ENCODE peak calls at places on chromosomes 2 and 18, in ten cellular contexts. I, G, L, H, A, Z, K, E, R and B are unnamed samples.

GRCh38 chr2:3728104-3729054 is 25.0 kb downstream of the DCDC2C start:
- DNase-seq in A (no peak), L (peak), G (no peak), E (no peak), R (no peak), I (peak), H (no peak), Z (no peak), K (peak), B (no peak)

GRCh38 chr2:158509928-158510797 is 53.4 kb downstream of the PKP4 start:
- DNase-seq in G (peak), A (no peak), E (no peak), L (no peak), H (no peak), Z (no peak), I (no peak), K (no peak), R (no peak), B (no peak)

GRCh38 chr18:58321986-58322385 is 278.0 kb downstream of the NEDD4L start:
- DNase-seq in R (peak), G (peak), H (no peak), E (peak), K (peak), I (peak), A (peak), Z (no peak), L (no peak), B (peak)

GRCh38 chr2:20454036-20454981 is 7.4 kb downstream of the RHOB start:
- DNase-seq in H (no peak), R (no peak), G (no peak), A (peak), E (no peak), I (no peak), K (no peak), L (no peak), Z (no peak), B (no peak)

GRCh38 chr2:23536326-23536725 is 151.3 kb downstream of the KLHL29 start:
- DNase-seq in A (no peak), E (no peak), L (no peak), H (no peak), I (no peak), K (no peak), Z (no peak), G (no peak), R (no peak), B (no peak)

GRCh38 chr18:50607374-50607933 is 47.6 kb downstream of the MAPK4 start:
- DNase-seq in Z (no peak), R (no peak), E (no peak), I (no peak), A (no peak), L (no peak), K (no peak), G (no peak), H (no peak), B (no peak)

GRCh38 chr2:234955091-234955511 is 3.3 kb downstream of the SH3BP4 start:
- DNase-seq in H (no peak), A (peak), K (no peak), Z (no peak), E (no peak), I (no peak), R (no peak), G (no peak), L (no peak), B (no peak)

GRCh38 chr18:78583739-78584066 is 395.9 kb upstream of the SALL3 start:
- DNase-seq in E (no peak), R (no peak), H (no peak), A (no peak), Z (no peak), L (no peak), K (no peak), I (no peak), G (no peak), B (no peak)

GRCh38 chr2:67289921-67290371 is 107.2 kb upstream of the ETAA1 start:
- DNase-seq in A (no peak), R (no peak), H (no peak), E (no peak), Z (no peak), L (no peak), G (peak), K (no peak), I (peak), B (no peak)

GRCh38 chr2:121976912-121977311 is 221.5 kb downstream of the TSN start:
- DNase-seq in H (no peak), E (no peak), A (no peak), L (no peak), Z (no peak), K (no peak), G (no peak), I (no peak), R (no peak), B (no peak)

GRCh38 chr2:128315122-128315828 is 3.4 kb downstream of the HS6ST1 start:
- DNase-seq in I (no peak), L (no peak), Z (no peak), E (peak), K (no peak), G (no peak), H (no peak), R (no peak), A (peak), B (no peak)

GRCh38 chr2:214019229-214019972 is 391.5 kb upstream of the VWC2L start:
- DNase-seq in E (no peak), H (no peak), L (no peak), I (peak), A (no peak), K (peak), R (peak), G (peak), Z (no peak), B (no peak)

GRCh38 chr18:63820694-63821093 is 45.5 kb downstream of the SERPINB7 start:
- DNase-seq in A (no peak), Z (no peak), E (no peak), G (no peak), K (no peak), H (no peak), R (no peak), L (no peak), I (no peak), B (no peak)

GRCh38 chr2:235811446-235812184 is 317.8 kb downstream of the AGAP1 start:
- DNase-seq in A (no peak), Z (no peak), R (no peak), H (no peak), L (no peak), E (no peak), K (no peak), I (no peak), G (no peak), B (no peak)

GRCh38 chr2:219664958-219665357 is 37.5 kb downstream of the SLC4A3 start:
- DNase-seq in K (no peak), G (no peak), A (no peak), L (no peak), H (no peak), I (no peak), Z (no peak), E (no peak), R (no peak), B (no peak)

GRCh38 chr2:54061272-54061671 is 54.1 kb upstream of the ACYP2 start:
- DNase-seq in K (no peak), H (no peak), L (no peak), R (no peak), A (no peak), E (no peak), Z (no peak), I (no peak), G (no peak), B (no peak)

GRCh38 chr18:70329076-70329475 is 40.2 kb downstream of the SOCS6 start:
- DNase-seq in L (no peak), E (no peak), G (no peak), R (no peak), K (no peak), I (no peak), H (no peak), A (no peak), Z (no peak), B (no peak)

GRCh38 chr2:149552226-149552625 is 35.3 kb downstream of the MMADHC start:
- DNase-seq in K (no peak), Z (no peak), H (no peak), A (no peak), R (no peak), L (no peak), I (no peak), G (no peak), E (no peak), B (no peak)

GRCh38 chr2:188050716-188051115 is 241.0 kb upstream of the GULP1 start:
- DNase-seq in H (no peak), G (peak), R (no peak), Z (no peak), I (peak), L (no peak), K (no peak), A (no peak), E (no peak), B (no peak)

GRCh38 chr2:238024986-238025385 is 35.8 kb upstream of the SCLY start:
- DNase-seq in A (no peak), E (peak), Z (no peak), I (peak), R (peak), H (no peak), L (no peak), G (peak), K (no peak), B (peak)

GRCh38 chr2:138504546-138505239 is 3.1 kb downstream of the SPOPL start:
- DNase-seq in I (no peak), Z (no peak), R (no peak), L (no peak), G (no peak), A (no peak), K (no peak), H (no peak), E (no peak), B (no peak)

GRCh38 chr2:174356347-174356746 is 21.6 kb downstream of the SP9 start:
- DNase-seq in A (no peak), H (no peak), G (no peak), K (no peak), E (no peak), R (no peak), L (no peak), Z (no peak), I (no peak), B (no peak)

GRCh38 chr2:241636983-241637232 is at the start of gene THAP4:
- DNase-seq in L (no peak), R (peak), G (no peak), A (peak), K (no peak), H (no peak), I (peak), Z (peak), E (peak), B (peak)

GRCh38 chr18:46481048-46481846 is 175.8 kb downstream of the LOXHD1 start:
- DNase-seq in Z (no peak), I (peak), K (peak), R (peak), A (peak), E (no peak), L (peak), G (peak), H (no peak), B (peak)

GRCh38 chr2:200708951-200709350 is 102.8 kb upstream of the BZW1 start:
- DNase-seq in G (no peak), Z (no peak), L (no peak), A (no peak), R (no peak), E (no peak), K (no peak), I (no peak), H (no peak), B (no peak)